ENCODE peak calls at places on chromosome 12, in ten cellular contexts. P is neural crest cell; Q is GF-D8; V is activated T-cell treated with anti-CD3 and anti-CD28 coated beads for 24 hours; Y is AG04450; D is lung; W is activated naive CD4-positive, alpha-beta T cell treated with anti-CD3 and anti-CD28 coated beads, Interleukin-2, amount 50 U/mL, for 72 hours; U is adrenal gland; O is NCI-H526; T is GM12891. K is an unnamed sample.

GRCh38 chr12:65885312-65885711 is 61.0 kb downstream of the HMGA2 start:
- DNase-seq in P (no peak), Q (no peak), V (no peak), Y (no peak), D (no peak), W (no peak), U (no peak), O (no peak), T (no peak), K (no peak)

GRCh38 chr12:48031135-48031960 is 27.1 kb upstream of the COL2A1 start:
- DNase-seq in P (no peak), Q (no peak), V (no peak), Y (no peak), D (no peak), W (no peak), U (no peak), O (no peak), T (no peak), K (no peak)

GRCh38 chr12:58567189-58567588 is 353.1 kb downstream of the LRIG3 start:
- DNase-seq in P (no peak), Q (no peak), V (no peak), Y (no peak), D (no peak), W (no peak), U (no peak), O (peak; percentile 36), T (no peak), K (no peak)

GRCh38 chr12:120474092-120474960 is 4.8 kb upstream of the SRSF9 start:
- DNase-seq in P (no peak), Q (peak; percentile 38), V (no peak), Y (no peak), D (no peak), W (no peak), U (peak; percentile 44), O (no peak), T (no peak), K (no peak)

GRCh38 chr12:4379410-4379809 is at the start of gene FGF23:
- DNase-seq in P (peak; percentile 33), Q (no peak), V (no peak), Y (no peak), D (no peak), W (no peak), U (no peak), O (no peak), T (no peak), K (peak; percentile 39)

GRCh38 chr12:75656650-75657049 is 145.2 kb upstream of the KRR1 start:
- DNase-seq in P (no peak), Q (no peak), V (no peak), Y (peak; percentile 76), D (no peak), W (no peak), U (no peak), O (no peak), T (no peak), K (no peak)

GRCh38 chr12:12717586-12718381 is 616 bp downstream of the CDKN1B start:
- DNase-seq in P (no peak), Q (no peak), V (no peak), Y (no peak), D (no peak), W (peak; percentile 76), U (peak; percentile 44), O (no peak), T (no peak), K (peak; percentile 58)

GRCh38 chr12:58364389-58365086 is 423.2 kb downstream of the ATP23 start:
- DNase-seq in P (no peak), Q (no peak), V (no peak), Y (peak; percentile 97), D (no peak), W (no peak), U (no peak), O (no peak), T (no peak), K (no peak)

GRCh38 chr12:92553389-92553788 is 149.4 kb upstream of the PLEKHG7 start:
- DNase-seq in P (no peak), Q (no peak), V (no peak), Y (no peak), D (no peak), W (no peak), U (no peak), O (no peak), T (no peak), K (no peak)

GRCh38 chr12:46944104-46944503 is 118.3 kb upstream of the SLC38A4 start:
- DNase-seq in P (no peak), Q (no peak), V (no peak), Y (no peak), D (no peak), W (no peak), U (no peak), O (no peak), T (no peak), K (no peak)

GRCh38 chr12:92136883-92137582 is 8.6 kb downstream of the BTG1 start:
- DNase-seq in P (no peak), Q (no peak), V (no peak), Y (peak; percentile 82), D (no peak), W (no peak), U (no peak), O (peak; percentile 57), T (no peak), K (no peak)

GRCh38 chr12:51082561-51083139 is 746 bp downstream of the CSRNP2 start:
- DNase-seq in P (no peak), Q (no peak), V (peak; percentile 7), Y (no peak), D (no peak), W (no peak), U (peak; percentile 24), O (peak; percentile 26), T (no peak), K (no peak)

GRCh38 chr12:76311796-76312195 is 36.4 kb downstream of the BBS10 start:
- DNase-seq in P (no peak), Q (no peak), V (no peak), Y (no peak), D (no peak), W (no peak), U (no peak), O (no peak), T (no peak), K (no peak)

GRCh38 chr12:78156751-78157150 is 326.1 kb downstream of the NAV3 start:
- DNase-seq in P (no peak), Q (no peak), V (no peak), Y (no peak), D (no peak), W (no peak), U (no peak), O (no peak), T (no peak), K (no peak)

GRCh38 chr12:116818341-116818856 is 62.8 kb downstream of the HRK start:
- DNase-seq in P (no peak), Q (peak; percentile 39), V (no peak), Y (no peak), D (no peak), W (peak; percentile 56), U (peak; percentile 51), O (no peak), T (no peak), K (no peak)

GRCh38 chr12:113143959-113144358 is 5.6 kb upstream of the CFAP73 start:
- DNase-seq in P (no peak), Q (no peak), V (no peak), Y (no peak), D (no peak), W (no peak), U (no peak), O (no peak), T (no peak), K (no peak)

GRCh38 chr12:75389706-75390105 is 1.2 kb upstream of the GLIPR1L2 start:
- DNase-seq in P (no peak), Q (no peak), V (no peak), Y (no peak), D (no peak), W (no peak), U (no peak), O (no peak), T (no peak), K (no peak)

GRCh38 chr12:7806863-7807487 is 17.8 kb downstream of the NANOG start:
- DNase-seq in P (peak; percentile 78), Q (peak; percentile 24), V (peak; percentile 43), Y (peak; percentile 4), D (peak; percentile 67), W (no peak), U (peak; percentile 80), O (peak; percentile 62), T (peak; percentile 45), K (peak; percentile 85)

GRCh38 chr12:12538535-12538934 is 24.1 kb downstream of the DUSP16 start:
- DNase-seq in P (no peak), Q (no peak), V (no peak), Y (no peak), D (no peak), W (no peak), U (no peak), O (no peak), T (no peak), K (no peak)

GRCh38 chr12:115023279-115023678 is 339.3 kb upstream of the TBX3 start:
- DNase-seq in P (no peak), Q (no peak), V (no peak), Y (peak; percentile 32), D (no peak), W (no peak), U (peak; percentile 32), O (no peak), T (no peak), K (no peak)

GRCh38 chr12:55935742-55936151 is 4.8 kb downstream of the DGKA start:
- DNase-seq in P (no peak), Q (no peak), V (no peak), Y (no peak), D (no peak), W (no peak), U (peak; percentile 56), O (no peak), T (no peak), K (no peak)

GRCh38 chr12:118053071-118053985 is 7.7 kb downstream of the WSB2 start:
- DNase-seq in P (no peak), Q (no peak), V (no peak), Y (no peak), D (no peak), W (no peak), U (no peak), O (no peak), T (no peak), K (no peak)

GRCh38 chr12:131714759-131715158 is 3.9 kb downstream of the SFSWAP start:
- DNase-seq in P (no peak), Q (no peak), V (no peak), Y (no peak), D (no peak), W (no peak), U (no peak), O (no peak), T (no peak), K (no peak)

GRCh38 chr12:80509781-80510556 is 65.9 kb downstream of the PTPRQ start:
- DNase-seq in P (no peak), Q (no peak), V (no peak), Y (peak; percentile 20), D (no peak), W (no peak), U (no peak), O (no peak), T (no peak), K (no peak)

GRCh38 chr12:11731455-11731854 is 82.0 kb downstream of the ETV6 start:
- DNase-seq in P (no peak), Q (no peak), V (no peak), Y (no peak), D (no peak), W (no peak), U (no peak), O (no peak), T (no peak), K (no peak)

GRCh38 chr12:76024942-76025600 is 6.5 kb downstream of the PHLDA1 start:
- DNase-seq in P (no peak), Q (no peak), V (no peak), Y (peak; percentile 59), D (no peak), W (no peak), U (no peak), O (no peak), T (no peak), K (no peak)

GRCh38 chr12:120065472-120065871 is 51.1 kb downstream of the RAB35 start:
- DNase-seq in P (no peak), Q (no peak), V (no peak), Y (no peak), D (no peak), W (no peak), U (no peak), O (no peak), T (no peak), K (no peak)

GRCh38 chr12:28958553-28959195 is 190.4 kb upstream of the FAR2 start:
- DNase-seq in P (no peak), Q (no peak), V (no peak), Y (no peak), D (no peak), W (no peak), U (no peak), O (no peak), T (no peak), K (no peak)

K was measured in glutamatergic neuron.